ENCODE peak calls at places on chromosomes 11 and 22, in nine cellular contexts. One of them, this sample, is unnamed.

GRCh38 chr11:128720522-128720985 is 26.7 kb downstream of the FLI1 start:
- DNase-seq in WTC11: peak
- DNase-seq in astrocyte of the cerebellum: no peak
- DNase-seq in left ventricle myocardium inferior: no peak
- DNase-seq in body of pancreas: no peak
- DNase-seq in foreskin keratinocyte: no peak
- DNase-seq in kidney: peak
- DNase-seq in GM13977: peak
- DNase-seq in tibial nerve: no peak
- DNase-seq in this sample: peak

GRCh38 chr11:59754494-59754858 is 700 bp upstream of the STX3 start:
- DNase-seq in WTC11: peak
- DNase-seq in astrocyte of the cerebellum: no peak
- DNase-seq in left ventricle myocardium inferior: peak
- DNase-seq in body of pancreas: peak
- DNase-seq in foreskin keratinocyte: no peak
- DNase-seq in kidney: no peak
- DNase-seq in GM13977: peak
- DNase-seq in tibial nerve: no peak
- DNase-seq in this sample: peak

GRCh38 chr11:76785513-76785912 is 2.4 kb downstream of the TSKU start:
- DNase-seq in WTC11: no peak
- DNase-seq in astrocyte of the cerebellum: no peak
- DNase-seq in left ventricle myocardium inferior: no peak
- DNase-seq in body of pancreas: no peak
- DNase-seq in foreskin keratinocyte: no peak
- DNase-seq in kidney: no peak
- DNase-seq in GM13977: no peak
- DNase-seq in tibial nerve: no peak
- DNase-seq in this sample: no peak

GRCh38 chr11:76005746-76006145 is 190.7 kb downstream of the UVRAG start:
- DNase-seq in WTC11: no peak
- DNase-seq in astrocyte of the cerebellum: no peak
- DNase-seq in left ventricle myocardium inferior: no peak
- DNase-seq in body of pancreas: no peak
- DNase-seq in foreskin keratinocyte: no peak
- DNase-seq in kidney: no peak
- DNase-seq in GM13977: no peak
- DNase-seq in tibial nerve: no peak
- DNase-seq in this sample: no peak

GRCh38 chr22:45103756-45104155 is 60.0 kb upstream of the NUP50 start:
- DNase-seq in WTC11: peak
- DNase-seq in astrocyte of the cerebellum: no peak
- DNase-seq in left ventricle myocardium inferior: no peak
- DNase-seq in body of pancreas: no peak
- DNase-seq in foreskin keratinocyte: no peak
- DNase-seq in kidney: no peak
- DNase-seq in GM13977: no peak
- DNase-seq in tibial nerve: no peak
- DNase-seq in this sample: no peak

GRCh38 chr11:59152312-59152967 is 9.8 kb downstream of the FAM111A start:
- DNase-seq in WTC11: no peak
- DNase-seq in astrocyte of the cerebellum: no peak
- DNase-seq in left ventricle myocardium inferior: no peak
- DNase-seq in body of pancreas: no peak
- DNase-seq in foreskin keratinocyte: no peak
- DNase-seq in kidney: no peak
- DNase-seq in GM13977: peak
- DNase-seq in tibial nerve: no peak
- DNase-seq in this sample: peak

GRCh38 chr11:119148855-119149370 is at the start of gene ABCG4:
- DNase-seq in WTC11: peak
- DNase-seq in astrocyte of the cerebellum: no peak
- DNase-seq in left ventricle myocardium inferior: peak
- DNase-seq in body of pancreas: no peak
- DNase-seq in foreskin keratinocyte: no peak
- DNase-seq in kidney: peak
- DNase-seq in GM13977: peak
- DNase-seq in tibial nerve: no peak
- DNase-seq in this sample: no peak

GRCh38 chr11:65500262-65501004 is 1.6 kb downstream of the MALAT1 start:
- DNase-seq in WTC11: no peak
- DNase-seq in astrocyte of the cerebellum: no peak
- DNase-seq in left ventricle myocardium inferior: no peak
- DNase-seq in body of pancreas: peak
- DNase-seq in foreskin keratinocyte: no peak
- DNase-seq in kidney: peak
- DNase-seq in GM13977: no peak
- DNase-seq in tibial nerve: no peak
- DNase-seq in this sample: no peak

GRCh38 chr22:47052236-47053012 is 290.0 kb downstream of the TBC1D22A start:
- DNase-seq in WTC11: no peak
- DNase-seq in astrocyte of the cerebellum: no peak
- DNase-seq in left ventricle myocardium inferior: no peak
- DNase-seq in body of pancreas: no peak
- DNase-seq in foreskin keratinocyte: no peak
- DNase-seq in kidney: peak
- DNase-seq in GM13977: no peak
- DNase-seq in tibial nerve: no peak
- DNase-seq in this sample: no peak

GRCh38 chr22:20267441-20268288 is 453 bp downstream of the RTN4R start:
- DNase-seq in WTC11: peak
- DNase-seq in astrocyte of the cerebellum: no peak
- DNase-seq in left ventricle myocardium inferior: no peak
- DNase-seq in body of pancreas: peak
- DNase-seq in foreskin keratinocyte: no peak
- DNase-seq in kidney: no peak
- DNase-seq in GM13977: no peak
- DNase-seq in tibial nerve: no peak
- DNase-seq in this sample: no peak

GRCh38 chr22:20268350-20269012 is 363 bp upstream of the RTN4R start:
- DNase-seq in WTC11: peak
- DNase-seq in astrocyte of the cerebellum: no peak
- DNase-seq in left ventricle myocardium inferior: peak
- DNase-seq in body of pancreas: peak
- DNase-seq in foreskin keratinocyte: no peak
- DNase-seq in kidney: no peak
- DNase-seq in GM13977: peak
- DNase-seq in tibial nerve: no peak
- DNase-seq in this sample: peak

GRCh38 chr22:20264614-20265452 is 3.3 kb downstream of the RTN4R start:
- DNase-seq in WTC11: no peak
- DNase-seq in astrocyte of the cerebellum: no peak
- DNase-seq in left ventricle myocardium inferior: no peak
- DNase-seq in body of pancreas: no peak
- DNase-seq in foreskin keratinocyte: no peak
- DNase-seq in kidney: no peak
- DNase-seq in GM13977: no peak
- DNase-seq in tibial nerve: no peak
- DNase-seq in this sample: no peak

GRCh38 chr22:20271114-20271994 is 3.2 kb upstream of the RTN4R start:
- DNase-seq in WTC11: no peak
- DNase-seq in astrocyte of the cerebellum: no peak
- DNase-seq in left ventricle myocardium inferior: no peak
- DNase-seq in body of pancreas: no peak
- DNase-seq in foreskin keratinocyte: no peak
- DNase-seq in kidney: no peak
- DNase-seq in GM13977: no peak
- DNase-seq in tibial nerve: no peak
- DNase-seq in this sample: no peak

DNA sequence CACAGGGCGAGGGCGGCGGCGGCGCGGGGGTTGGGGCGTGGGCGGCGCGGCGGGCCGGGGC is at the start of gene RTN4R:
- DNase-seq in WTC11: no peak
- DNase-seq in astrocyte of the cerebellum: no peak
- DNase-seq in left ventricle myocardium inferior: no peak
- DNase-seq in body of pancreas: no peak
- DNase-seq in foreskin keratinocyte: no peak
- DNase-seq in kidney: no peak
- DNase-seq in GM13977: no peak
- DNase-seq in tibial nerve: no peak
- DNase-seq in this sample: no peak
- TF ChIP-seq CTCF in WTC11: no peak
- TF ChIP-seq CTCF in astrocyte of the cerebellum: no peak
- TF ChIP-seq CTCF in left ventricle myocardium inferior: no peak
- TF ChIP-seq CTCF in body of pancreas: no peak
- TF ChIP-seq CTCF in foreskin keratinocyte: no peak
- TF ChIP-seq CTCF in kidney: no peak
- TF ChIP-seq CTCF in GM13977: no peak
- TF ChIP-seq CTCF in tibial nerve: no peak
- TF ChIP-seq CTCF in this sample: no peak

DNA sequence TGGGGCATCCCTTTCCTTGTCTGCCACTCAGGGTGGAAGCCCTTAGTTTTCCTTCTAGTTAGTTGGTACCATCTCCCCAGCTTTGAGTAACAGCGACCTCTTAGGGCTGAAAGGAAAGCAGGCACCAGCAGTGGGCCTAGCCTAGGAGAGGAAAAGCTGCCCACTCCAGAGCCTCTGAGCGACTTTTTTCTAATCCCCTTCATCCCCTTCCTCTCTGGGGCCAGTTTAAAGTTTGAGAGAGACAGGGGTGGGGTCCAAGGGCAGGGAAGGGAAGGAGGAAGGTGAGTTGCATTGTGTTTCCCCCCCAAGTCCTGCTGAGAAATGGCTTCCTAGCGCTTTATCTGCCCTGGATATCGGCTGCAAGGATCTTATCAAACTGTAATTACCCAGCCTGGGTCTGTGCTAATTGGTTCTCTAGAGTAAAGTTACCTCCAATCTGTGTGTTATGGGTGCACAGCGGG is 573.9 kb upstream of the CADM1 start:
- DNase-seq in WTC11: peak
- DNase-seq in astrocyte of the cerebellum: no peak
- DNase-seq in left ventricle myocardium inferior: no peak
- DNase-seq in body of pancreas: no peak
- DNase-seq in foreskin keratinocyte: no peak
- DNase-seq in kidney: no peak
- DNase-seq in GM13977: peak
- DNase-seq in tibial nerve: no peak
- DNase-seq in this sample: peak
- TF ChIP-seq CTCF in WTC11: peak
- TF ChIP-seq CTCF in astrocyte of the cerebellum: peak
- TF ChIP-seq CTCF in left ventricle myocardium inferior: peak
- TF ChIP-seq CTCF in body of pancreas: no peak
- TF ChIP-seq CTCF in foreskin keratinocyte: peak
- TF ChIP-seq CTCF in kidney: peak
- TF ChIP-seq CTCF in GM13977: peak
- TF ChIP-seq CTCF in tibial nerve: no peak
- TF ChIP-seq CTCF in this sample: peak

DNA sequence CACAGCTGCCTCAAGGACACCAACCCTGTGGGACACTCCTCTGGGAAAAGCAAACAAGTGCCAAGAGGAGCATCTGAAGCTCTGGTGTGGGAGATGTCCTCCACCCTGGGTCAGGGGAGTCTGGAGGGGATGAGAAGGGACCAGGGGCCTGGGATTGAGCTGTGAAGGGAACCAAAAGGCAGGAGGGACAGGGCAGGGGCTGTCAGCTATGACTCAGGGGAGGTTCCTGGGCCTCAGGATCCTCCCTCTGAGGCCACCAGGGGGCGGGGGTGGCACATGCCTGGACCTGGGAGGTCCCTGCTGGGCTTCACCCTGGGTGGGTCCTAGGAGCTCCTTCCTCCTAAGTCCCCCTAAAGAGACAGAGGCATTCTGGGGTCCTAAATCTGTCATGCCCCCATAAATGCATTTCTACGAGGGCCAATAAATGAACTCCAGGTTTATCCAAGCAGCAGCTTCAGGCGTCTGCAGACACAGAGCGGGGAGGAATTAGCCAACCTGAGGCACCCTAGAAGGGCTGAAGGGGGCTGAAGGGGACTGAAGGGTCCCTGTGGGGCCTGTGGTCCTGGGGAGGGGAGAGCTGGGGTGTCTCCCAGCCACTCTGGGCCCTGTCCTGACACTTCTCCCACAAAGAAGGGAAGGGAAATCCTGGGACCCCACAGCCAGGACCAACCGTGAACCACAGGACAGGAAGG is 31.9 kb upstream of the IGLL5 start:
- DNase-seq in WTC11: peak
- DNase-seq in astrocyte of the cerebellum: no peak
- DNase-seq in left ventricle myocardium inferior: no peak
- DNase-seq in body of pancreas: no peak
- DNase-seq in foreskin keratinocyte: no peak
- DNase-seq in kidney: no peak
- DNase-seq in GM13977: peak
- DNase-seq in tibial nerve: no peak
- DNase-seq in this sample: peak
- TF ChIP-seq CTCF in WTC11: peak
- TF ChIP-seq CTCF in astrocyte of the cerebellum: peak
- TF ChIP-seq CTCF in left ventricle myocardium inferior: peak
- TF ChIP-seq CTCF in body of pancreas: no peak
- TF ChIP-seq CTCF in foreskin keratinocyte: peak
- TF ChIP-seq CTCF in kidney: no peak
- TF ChIP-seq CTCF in GM13977: peak
- TF ChIP-seq CTCF in tibial nerve: no peak
- TF ChIP-seq CTCF in this sample: peak

GRCh38 chr11:67631853-67632174 is 2.1 kb upstream of the NUDT8 start:
- DNase-seq in WTC11: no peak
- DNase-seq in astrocyte of the cerebellum: no peak
- DNase-seq in left ventricle myocardium inferior: no peak
- DNase-seq in body of pancreas: no peak
- DNase-seq in foreskin keratinocyte: no peak
- DNase-seq in kidney: no peak
- DNase-seq in GM13977: no peak
- DNase-seq in tibial nerve: no peak
- DNase-seq in this sample: no peak

GRCh38 chr11:67631427-67631826 is 1.7 kb upstream of the NUDT8 start:
- DNase-seq in WTC11: peak
- DNase-seq in astrocyte of the cerebellum: no peak
- DNase-seq in left ventricle myocardium inferior: no peak
- DNase-seq in body of pancreas: no peak
- DNase-seq in foreskin keratinocyte: no peak
- DNase-seq in kidney: peak
- DNase-seq in GM13977: no peak
- DNase-seq in tibial nerve: no peak
- DNase-seq in this sample: no peak

GRCh38 chr11:67629386-67630229 is at the start of gene NUDT8:
- DNase-seq in WTC11: peak
- DNase-seq in astrocyte of the cerebellum: peak
- DNase-seq in left ventricle myocardium inferior: peak
- DNase-seq in body of pancreas: peak
- DNase-seq in foreskin keratinocyte: peak
- DNase-seq in kidney: peak
- DNase-seq in GM13977: peak
- DNase-seq in tibial nerve: peak
- DNase-seq in this sample: peak

GRCh38 chr11:67630230-67630942 is 649 bp upstream of the NUDT8 start:
- DNase-seq in WTC11: peak
- DNase-seq in astrocyte of the cerebellum: peak
- DNase-seq in left ventricle myocardium inferior: peak
- DNase-seq in body of pancreas: peak
- DNase-seq in foreskin keratinocyte: peak
- DNase-seq in kidney: peak
- DNase-seq in GM13977: peak
- DNase-seq in tibial nerve: peak
- DNase-seq in this sample: peak

DNA sequence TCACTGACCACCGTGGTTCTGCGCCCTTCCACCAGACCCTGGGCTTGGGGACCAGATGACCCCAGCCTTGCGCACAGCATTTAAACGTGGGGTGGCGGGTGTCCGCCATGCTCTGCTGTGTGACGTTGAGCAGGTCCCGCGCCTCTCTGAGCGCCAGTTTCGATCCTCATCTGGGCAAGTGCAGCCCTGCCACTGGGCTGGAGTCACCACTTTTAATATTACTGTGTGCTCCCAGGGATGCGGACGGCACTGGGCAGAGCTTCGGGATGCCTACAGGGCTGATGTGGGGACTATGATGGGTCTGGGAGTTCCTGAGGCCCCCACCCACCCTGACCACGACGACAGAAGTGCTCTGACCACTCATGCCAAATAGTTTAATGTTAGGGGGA is 1.2 kb upstream of the NUDT8 start:
- DNase-seq in WTC11: no peak
- DNase-seq in astrocyte of the cerebellum: no peak
- DNase-seq in left ventricle myocardium inferior: no peak
- DNase-seq in body of pancreas: no peak
- DNase-seq in foreskin keratinocyte: no peak
- DNase-seq in kidney: no peak
- DNase-seq in GM13977: no peak
- DNase-seq in tibial nerve: no peak
- DNase-seq in this sample: no peak
- TF ChIP-seq CTCF in WTC11: no peak
- TF ChIP-seq CTCF in astrocyte of the cerebellum: no peak
- TF ChIP-seq CTCF in left ventricle myocardium inferior: peak
- TF ChIP-seq CTCF in body of pancreas: no peak
- TF ChIP-seq CTCF in foreskin keratinocyte: no peak
- TF ChIP-seq CTCF in kidney: no peak
- TF ChIP-seq CTCF in GM13977: no peak
- TF ChIP-seq CTCF in tibial nerve: no peak
- TF ChIP-seq CTCF in this sample: no peak